ENCODE peak calls at places on chromosomes 3 and 15, in six cellular contexts. D is HepG2, W is K562, V is GM12892, Q is GM12878, T is H1. S is an unnamed sample.

GRCh38 chr3:2098398-2099027 is at the start of gene CNTN4:
- DNase-seq in D (peak; percentile 24), W (no peak), V (peak; percentile 45), Q (no peak), T (peak; percentile 65), S (peak; percentile 59)

GRCh38 chr3:183904833-183905780 is 20.4 kb upstream of the PARL start:
- DNase-seq in D (no peak), W (no peak), V (no peak), Q (no peak), T (no peak), S (no peak)

GRCh38 chr3:141412087-141412935 is 44.0 kb downstream of the ZBTB38 start:
- DNase-seq in D (peak; percentile 49), W (no peak), V (no peak), Q (no peak), T (no peak), S (no peak)

GRCh38 chr15:79212589-79213139 is 69.9 kb upstream of the ANKRD34C start:
- DNase-seq in D (no peak), W (no peak), V (no peak), Q (no peak), T (peak; percentile 51), S (no peak)

GRCh38 chr15:39269352-39269751 is 311.5 kb upstream of the THBS1 start:
- DNase-seq in D (no peak), W (no peak), V (no peak), Q (no peak), T (no peak), S (no peak)

GRCh38 chr3:197542741-197543454 is 12.9 kb downstream of the BDH1 start:
- DNase-seq in D (no peak), W (no peak), V (no peak), Q (no peak), T (no peak), S (no peak)

GRCh38 chr15:101641894-101642293 is 10.3 kb downstream of the TM2D3 start:
- DNase-seq in D (no peak), W (no peak), V (no peak), Q (peak; percentile 25), T (no peak), S (no peak)

GRCh38 chr15:52284164-52284563 is 11.4 kb downstream of the MYO5C start:
- DNase-seq in D (no peak), W (no peak), V (no peak), Q (no peak), T (no peak), S (no peak)

GRCh38 chr15:30921781-30922371 is 18.2 kb downstream of the FAN1 start:
- DNase-seq in D (no peak), W (no peak), V (no peak), Q (no peak), T (no peak), S (no peak)

GRCh38 chr3:107085261-107085660 is 292.0 kb upstream of the CCDC54 start:
- DNase-seq in D (no peak), W (no peak), V (no peak), Q (no peak), T (no peak), S (no peak)

GRCh38 chr3:77158701-77159100 is 118.8 kb downstream of the ROBO2 start:
- DNase-seq in D (no peak), W (no peak), V (no peak), Q (no peak), T (no peak), S (no peak)

GRCh38 chr3:87780808-87781207 is 278.0 kb downstream of the CGGBP1 start:
- DNase-seq in D (no peak), W (no peak), V (no peak), Q (no peak), T (no peak), S (no peak)

GRCh38 chr3:36698314-36698713 is 66.0 kb downstream of the DCLK3 start:
- DNase-seq in D (no peak), W (no peak), V (no peak), Q (no peak), T (no peak), S (no peak)

GRCh38 chr3:111012388-111013248 is 59.0 kb upstream of the NECTIN3 start:
- DNase-seq in D (peak; percentile 53), W (no peak), V (no peak), Q (no peak), T (no peak), S (no peak)

GRCh38 chr3:33438871-33439270 is 1.3 kb downstream of the UBP1 start:
- DNase-seq in D (no peak), W (no peak), V (no peak), Q (no peak), T (no peak), S (no peak)

GRCh38 chr3:57752307-57752706 is 3.8 kb upstream of the SLMAP start:
- DNase-seq in D (no peak), W (no peak), V (no peak), Q (no peak), T (no peak), S (no peak)

GRCh38 chr15:73442436-73442835 is 528 bp upstream of the REC114 start:
- DNase-seq in D (no peak), W (no peak), V (no peak), Q (no peak), T (no peak), S (no peak)

GRCh38 chr15:47908950-47909670 is 191.8 kb downstream of the SEMA6D start:
- DNase-seq in D (no peak), W (no peak), V (no peak), Q (no peak), T (no peak), S (no peak)

GRCh38 chr15:100725121-100726069 is 123.0 kb downstream of the ASB7 start:
- DNase-seq in D (no peak), W (no peak), V (no peak), Q (no peak), T (no peak), S (no peak)

GRCh38 chr15:79179108-79179561 is 88.6 kb upstream of the RASGRF1 start:
- DNase-seq in D (peak; percentile 73), W (peak; percentile 90), V (no peak), Q (no peak), T (no peak), S (no peak)

GRCh38 chr3:167740961-167741587 is 5.6 kb downstream of the SERPINI1 start:
- DNase-seq in D (peak; percentile 43), W (no peak), V (no peak), Q (no peak), T (no peak), S (no peak)

GRCh38 chr3:46733026-46733800 is 15.5 kb upstream of the PRSS50 start:
- DNase-seq in D (no peak), W (no peak), V (no peak), Q (no peak), T (no peak), S (no peak)

GRCh38 chr3:51975857-51976549 is 1.1 kb downstream of the ABHD14A start:
- DNase-seq in D (peak; percentile 50), W (peak; percentile 68), V (no peak), Q (no peak), T (no peak), S (no peak)

GRCh38 chr15:56361978-56362377 is 3.2 kb upstream of the TEX9 start:
- DNase-seq in D (no peak), W (no peak), V (no peak), Q (no peak), T (no peak), S (no peak)

GRCh38 chr3:33665294-33665693 is 52.8 kb downstream of the CLASP2 start:
- DNase-seq in D (no peak), W (no peak), V (no peak), Q (no peak), T (no peak), S (no peak)

GRCh38 chr3:36476274-36476942 is 96.1 kb downstream of the STAC start:
- DNase-seq in D (no peak), W (no peak), V (no peak), Q (no peak), T (no peak), S (no peak)

GRCh38 chr3:181909241-181909640 is 197.5 kb downstream of the SOX2 start:
- DNase-seq in D (no peak), W (no peak), V (no peak), Q (no peak), T (no peak), S (no peak)

GRCh38 chr15:95368211-95368610 is 962.3 kb upstream of the NR2F2 start:
- DNase-seq in D (no peak), W (no peak), V (no peak), Q (no peak), T (no peak), S (no peak)

GRCh38 chr3:64998317-64998716 is 310.5 kb upstream of the ADAMTS9 start:
- DNase-seq in D (no peak), W (no peak), V (no peak), Q (no peak), T (no peak), S (no peak)

GRCh38 chr15:77870195-77871065 is 207.1 kb downstream of the TBC1D2B start:
- DNase-seq in D (peak; percentile 50), W (peak; percentile 77), V (peak; percentile 70), Q (no peak), T (peak; percentile 39), S (peak; percentile 70)

GRCh38 chr15:41501191-41501917 is 7.7 kb downstream of the ITPKA start:
- DNase-seq in D (no peak), W (no peak), V (no peak), Q (no peak), T (no peak), S (peak; percentile 54)

DNA sequence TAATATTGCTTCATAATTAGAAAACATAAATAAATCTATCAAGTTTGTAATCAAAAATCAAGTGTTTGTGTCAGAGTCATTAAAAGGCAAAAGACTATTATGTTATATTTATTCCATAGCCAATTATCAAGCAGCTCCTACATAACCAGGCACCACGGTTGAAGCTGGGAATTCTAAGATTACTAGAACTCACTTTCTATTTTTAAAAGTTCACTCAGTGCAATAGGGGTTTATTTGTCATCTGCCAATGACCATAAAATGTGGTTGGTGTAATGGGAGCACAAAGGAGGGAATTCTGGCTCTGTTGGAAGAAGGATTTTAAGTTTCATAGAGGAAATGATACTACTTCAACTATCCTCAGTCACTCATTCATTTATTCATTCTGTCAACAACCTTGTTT is 57.7 kb downstream of the TRIM69 start:
- DNase-seq in D (no peak), W (no peak), V (no peak), Q (no peak), T (no peak), S (no peak)
- TF ChIP-seq POLR2A in D (no peak), W (no peak), V (no peak), Q (no peak), T (no peak), S (no peak)

GRCh38 chr3:104273046-104273649 is 1093.6 kb upstream of the ALCAM start:
- DNase-seq in D (peak; percentile 31), W (no peak), V (no peak), Q (no peak), T (no peak), S (no peak)
- TF ChIP-seq TAF1 in D (no peak), W (no peak), V (no peak), Q (no peak), T (no peak), S (no peak)

DNA sequence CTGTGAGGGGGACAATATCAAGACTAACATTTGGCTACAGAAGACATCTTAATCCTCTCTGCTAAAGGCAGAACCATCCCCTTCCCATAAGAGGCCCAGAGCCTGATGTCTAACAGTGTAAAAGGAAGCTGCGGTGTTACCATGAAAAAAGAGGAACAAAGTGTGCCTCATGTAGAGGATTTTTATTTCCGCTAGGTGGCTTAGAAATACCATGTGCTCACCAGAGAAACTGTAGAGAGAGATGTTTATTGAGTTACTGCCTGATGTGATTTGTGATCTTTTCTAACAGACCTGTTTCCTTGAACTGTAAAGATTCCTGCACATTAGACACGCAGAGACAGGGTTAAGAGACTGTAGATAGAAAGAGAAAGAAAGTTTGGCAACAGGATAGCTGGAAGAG is 22.1 kb downstream of the OR5H15 start:
- DNase-seq in D (peak; percentile 16), W (no peak), V (no peak), Q (peak; percentile 53), T (no peak), S (peak; percentile 9)
- TF ChIP-seq POLR2AphosphoS5 in D (no peak), W (no peak), V (no peak), Q (no peak), T (no peak), S (no peak)

GRCh38 chr3:119322523-119323400 is 28.6 kb downstream of the ARHGAP31 start:
- DNase-seq in D (peak; percentile 56), W (peak; percentile 68), V (peak; percentile 75), Q (peak; percentile 73), T (peak; percentile 70), S (peak; percentile 78)
- TF ChIP-seq POLR2A in D (no peak), W (peak; percentile 78), V (peak; percentile 86), Q (peak; percentile 95), T (peak; percentile 17), S (peak; percentile 63)